ENCODE peak calls at places on chromosome 19, in ten cellular contexts. W, H, S, L, K, Y, B, R, P and Z are unnamed samples.

GRCh38 chr19:53786744-53787143 is 37.4 kb downstream of the NLRP12 start:
- DNase-seq in W (no peak), H (no peak), S (no peak), L (no peak), K (no peak), Y (no peak), B (no peak), R (no peak), P (no peak), Z (no peak)

GRCh38 chr19:57512845-57513244 is 13.1 kb downstream of the ZNF773 start:
- DNase-seq in W (no peak), H (peak), S (peak), L (no peak), K (no peak), Y (no peak), B (no peak), R (no peak), P (peak), Z (peak)

GRCh38 chr19:16259385-16260159 is 61.9 kb downstream of the AP1M1 start:
- DNase-seq in W (no peak), H (no peak), S (no peak), L (no peak), K (no peak), Y (no peak), B (peak), R (no peak), P (no peak), Z (no peak)

GRCh38 chr19:19444694-19445155 is 39.2 kb downstream of the GATAD2A start:
- DNase-seq in W (no peak), H (no peak), S (peak), L (no peak), K (no peak), Y (no peak), B (peak), R (no peak), P (peak), Z (peak)

GRCh38 chr19:8512991-8513686 is 828 bp downstream of the ZNF414 start:
- DNase-seq in W (no peak), H (no peak), S (no peak), L (no peak), K (no peak), Y (no peak), B (no peak), R (no peak), P (no peak), Z (no peak)

GRCh38 chr19:43432866-43433673 is 18.4 kb downstream of the TEX101 start:
- DNase-seq in W (no peak), H (peak), S (peak), L (peak), K (no peak), Y (peak), B (peak), R (peak), P (peak), Z (peak)

GRCh38 chr19:19134687-19135158 is 3.6 kb downstream of the TMEM161A start:
- DNase-seq in W (no peak), H (no peak), S (no peak), L (no peak), K (no peak), Y (no peak), B (no peak), R (no peak), P (no peak), Z (no peak)

GRCh38 chr19:12769689-12770088 is 5.7 kb downstream of the HOOK2 start:
- DNase-seq in W (no peak), H (no peak), S (no peak), L (peak), K (no peak), Y (no peak), B (peak), R (peak), P (no peak), Z (no peak)

GRCh38 chr19:47798904-47799266 is 5.5 kb downstream of the TPRX1 start:
- DNase-seq in W (no peak), H (no peak), S (no peak), L (no peak), K (no peak), Y (no peak), B (no peak), R (no peak), P (no peak), Z (no peak)